ENCODE peak calls at places on chromosomes 16 and 17, in nine cellular contexts. One of them, this sample, is unnamed.

GRCh38 chr16:11595908-11596504 is 9.3 kb upstream of the LITAF start:
- DNase-seq in B cell: no peak
- DNase-seq in neural progenitor cell: no peak
- DNase-seq in astrocyte of the cerebellum: no peak
- DNase-seq in RWPE1: no peak
- DNase-seq in progenitor cell of endocrine pancreas: no peak
- DNase-seq in sigmoid colon: no peak
- DNase-seq in ovary: peak
- DNase-seq in tibial nerve: no peak
- DNase-seq in this sample: no peak

GRCh38 chr17:10674696-10675095 is 17.6 kb upstream of the MYH3 start:
- DNase-seq in B cell: no peak
- DNase-seq in neural progenitor cell: no peak
- DNase-seq in astrocyte of the cerebellum: no peak
- DNase-seq in RWPE1: no peak
- DNase-seq in progenitor cell of endocrine pancreas: no peak
- DNase-seq in sigmoid colon: no peak
- DNase-seq in ovary: no peak
- DNase-seq in tibial nerve: no peak
- DNase-seq in this sample: no peak

GRCh38 chr17:41835800-41836549 is at the start of gene NT5C3B:
- DNase-seq in B cell: peak
- DNase-seq in neural progenitor cell: peak
- DNase-seq in astrocyte of the cerebellum: no peak
- DNase-seq in RWPE1: peak
- DNase-seq in progenitor cell of endocrine pancreas: peak
- DNase-seq in sigmoid colon: peak
- DNase-seq in ovary: peak
- DNase-seq in tibial nerve: peak
- DNase-seq in this sample: peak

GRCh38 chr16:87061521-87061920 is 255.7 kb downstream of the C16orf95 start:
- DNase-seq in B cell: no peak
- DNase-seq in neural progenitor cell: no peak
- DNase-seq in astrocyte of the cerebellum: no peak
- DNase-seq in RWPE1: no peak
- DNase-seq in progenitor cell of endocrine pancreas: no peak
- DNase-seq in sigmoid colon: no peak
- DNase-seq in ovary: no peak
- DNase-seq in tibial nerve: no peak
- DNase-seq in this sample: no peak

GRCh38 chr16:8869212-8869987 is 594 bp upstream of the CARHSP1 start:
- DNase-seq in B cell: no peak
- DNase-seq in neural progenitor cell: peak
- DNase-seq in astrocyte of the cerebellum: no peak
- DNase-seq in RWPE1: no peak
- DNase-seq in progenitor cell of endocrine pancreas: no peak
- DNase-seq in sigmoid colon: no peak
- DNase-seq in ovary: peak
- DNase-seq in tibial nerve: no peak
- DNase-seq in this sample: no peak

GRCh38 chr17:28745052-28745776 is 1.4 kb downstream of the TRAF4 start:
- DNase-seq in B cell: peak
- DNase-seq in neural progenitor cell: peak
- DNase-seq in astrocyte of the cerebellum: no peak
- DNase-seq in RWPE1: no peak
- DNase-seq in progenitor cell of endocrine pancreas: peak
- DNase-seq in sigmoid colon: peak
- DNase-seq in ovary: peak
- DNase-seq in tibial nerve: peak
- DNase-seq in this sample: no peak

GRCh38 chr16:19573997-19574396 is 18.5 kb downstream of the VPS35L start:
- DNase-seq in B cell: no peak
- DNase-seq in neural progenitor cell: no peak
- DNase-seq in astrocyte of the cerebellum: no peak
- DNase-seq in RWPE1: no peak
- DNase-seq in progenitor cell of endocrine pancreas: no peak
- DNase-seq in sigmoid colon: no peak
- DNase-seq in ovary: no peak
- DNase-seq in tibial nerve: no peak
- DNase-seq in this sample: no peak

GRCh38 chr17:30369995-30370394 is 8.7 kb upstream of the CPD start:
- DNase-seq in B cell: no peak
- DNase-seq in neural progenitor cell: no peak
- DNase-seq in astrocyte of the cerebellum: no peak
- DNase-seq in RWPE1: peak
- DNase-seq in progenitor cell of endocrine pancreas: no peak
- DNase-seq in sigmoid colon: no peak
- DNase-seq in ovary: no peak
- DNase-seq in tibial nerve: no peak
- DNase-seq in this sample: no peak

GRCh38 chr17:42363767-42364585 is 24.3 kb downstream of the STAT3 start:
- DNase-seq in B cell: no peak
- DNase-seq in neural progenitor cell: no peak
- DNase-seq in astrocyte of the cerebellum: peak
- DNase-seq in RWPE1: no peak
- DNase-seq in progenitor cell of endocrine pancreas: no peak
- DNase-seq in sigmoid colon: no peak
- DNase-seq in ovary: no peak
- DNase-seq in tibial nerve: no peak
- DNase-seq in this sample: no peak

GRCh38 chr16:87740441-87740840 is 25.3 kb downstream of the KLHDC4 start:
- DNase-seq in B cell: no peak
- DNase-seq in neural progenitor cell: no peak
- DNase-seq in astrocyte of the cerebellum: peak
- DNase-seq in RWPE1: no peak
- DNase-seq in progenitor cell of endocrine pancreas: no peak
- DNase-seq in sigmoid colon: no peak
- DNase-seq in ovary: no peak
- DNase-seq in tibial nerve: no peak
- DNase-seq in this sample: no peak

GRCh38 chr16:89936508-89936907 is 12.0 kb upstream of the DEF8 start:
- DNase-seq in B cell: no peak
- DNase-seq in neural progenitor cell: no peak
- DNase-seq in astrocyte of the cerebellum: no peak
- DNase-seq in RWPE1: no peak
- DNase-seq in progenitor cell of endocrine pancreas: no peak
- DNase-seq in sigmoid colon: no peak
- DNase-seq in ovary: no peak
- DNase-seq in tibial nerve: no peak
- DNase-seq in this sample: no peak

DNA sequence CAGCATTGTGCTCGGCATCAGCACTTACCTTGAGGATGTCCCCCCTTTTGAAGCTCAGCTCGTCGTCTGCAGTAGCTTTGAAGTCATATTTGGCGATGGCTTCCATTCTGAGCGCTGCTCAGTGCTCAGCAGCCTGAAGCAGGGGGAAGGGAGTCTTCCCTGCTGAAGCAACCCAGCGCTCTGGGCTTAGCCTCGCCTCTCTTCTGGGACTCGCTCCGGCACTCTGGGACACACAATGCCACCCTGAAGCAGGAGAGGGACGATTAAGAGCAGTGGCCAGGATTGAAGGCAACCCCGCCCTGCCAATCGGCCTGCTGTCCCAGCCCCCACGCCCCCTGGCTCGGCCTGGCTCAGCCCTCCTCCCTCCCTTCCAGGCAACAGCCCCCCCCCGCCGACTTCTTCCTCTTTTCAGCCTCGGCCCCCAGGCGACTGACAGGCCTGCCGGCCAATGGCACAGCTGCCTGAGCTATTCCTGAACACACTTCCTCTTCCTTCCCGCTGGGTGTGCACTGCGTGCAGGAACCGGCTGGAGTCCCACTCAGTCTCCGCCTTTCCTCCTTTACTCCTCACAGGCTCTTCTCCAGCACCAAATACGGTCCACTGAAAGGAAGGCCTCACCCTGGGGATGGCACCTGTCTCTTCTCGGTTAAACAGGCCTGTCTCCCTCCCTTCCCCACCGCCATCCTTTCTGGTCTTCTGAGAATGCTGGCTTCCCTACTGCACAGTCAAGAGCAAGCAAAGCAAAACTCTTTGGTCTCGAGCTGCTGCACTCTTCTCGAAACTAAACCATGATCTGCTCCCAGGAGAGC is 11.8 kb downstream of the GRB2 start:
- DNase-seq in B cell: peak
- DNase-seq in neural progenitor cell: peak
- DNase-seq in astrocyte of the cerebellum: peak
- DNase-seq in RWPE1: peak
- DNase-seq in progenitor cell of endocrine pancreas: peak
- DNase-seq in sigmoid colon: peak
- DNase-seq in ovary: peak
- DNase-seq in tibial nerve: peak
- DNase-seq in this sample: peak
- TF ChIP-seq CTCF in B cell: peak
- TF ChIP-seq CTCF in neural progenitor cell: no peak
- TF ChIP-seq CTCF in astrocyte of the cerebellum: no peak
- TF ChIP-seq CTCF in RWPE1: no peak
- TF ChIP-seq CTCF in progenitor cell of endocrine pancreas: no peak
- TF ChIP-seq CTCF in sigmoid colon: no peak
- TF ChIP-seq CTCF in ovary: no peak
- TF ChIP-seq CTCF in tibial nerve: no peak
- TF ChIP-seq CTCF in this sample: no peak

GRCh38 chr17:7587831-7588230 is 2.1 kb downstream of the SOX15 start:
- DNase-seq in B cell: no peak
- DNase-seq in neural progenitor cell: no peak
- DNase-seq in astrocyte of the cerebellum: no peak
- DNase-seq in RWPE1: peak
- DNase-seq in progenitor cell of endocrine pancreas: no peak
- DNase-seq in sigmoid colon: peak
- DNase-seq in ovary: no peak
- DNase-seq in tibial nerve: no peak
- DNase-seq in this sample: no peak

GRCh38 chr17:7588553-7589203 is 1.2 kb downstream of the SOX15 start:
- DNase-seq in B cell: no peak
- DNase-seq in neural progenitor cell: no peak
- DNase-seq in astrocyte of the cerebellum: no peak
- DNase-seq in RWPE1: peak
- DNase-seq in progenitor cell of endocrine pancreas: no peak
- DNase-seq in sigmoid colon: no peak
- DNase-seq in ovary: no peak
- DNase-seq in tibial nerve: no peak
- DNase-seq in this sample: peak

GRCh38 chr17:7587420-7587786 is 2.5 kb downstream of the SOX15 start:
- DNase-seq in B cell: no peak
- DNase-seq in neural progenitor cell: no peak
- DNase-seq in astrocyte of the cerebellum: peak
- DNase-seq in RWPE1: peak
- DNase-seq in progenitor cell of endocrine pancreas: no peak
- DNase-seq in sigmoid colon: no peak
- DNase-seq in ovary: no peak
- DNase-seq in tibial nerve: no peak
- DNase-seq in this sample: no peak

GRCh38 chr17:7589204-7589868 is 558 bp downstream of the SOX15 start:
- DNase-seq in B cell: peak
- DNase-seq in neural progenitor cell: peak
- DNase-seq in astrocyte of the cerebellum: peak
- DNase-seq in RWPE1: peak
- DNase-seq in progenitor cell of endocrine pancreas: peak
- DNase-seq in sigmoid colon: peak
- DNase-seq in ovary: peak
- DNase-seq in tibial nerve: peak
- DNase-seq in this sample: peak

GRCh38 chr17:7586673-7587419 is 3.0 kb downstream of the SOX15 start:
- DNase-seq in B cell: no peak
- DNase-seq in neural progenitor cell: no peak
- DNase-seq in astrocyte of the cerebellum: no peak
- DNase-seq in RWPE1: no peak
- DNase-seq in progenitor cell of endocrine pancreas: no peak
- DNase-seq in sigmoid colon: no peak
- DNase-seq in ovary: no peak
- DNase-seq in tibial nerve: no peak
- DNase-seq in this sample: no peak
- TF ChIP-seq CTCF in B cell: no peak
- TF ChIP-seq CTCF in neural progenitor cell: peak
- TF ChIP-seq CTCF in astrocyte of the cerebellum: no peak
- TF ChIP-seq CTCF in RWPE1: peak
- TF ChIP-seq CTCF in progenitor cell of endocrine pancreas: peak
- TF ChIP-seq CTCF in sigmoid colon: no peak
- TF ChIP-seq CTCF in ovary: no peak
- TF ChIP-seq CTCF in tibial nerve: no peak
- TF ChIP-seq CTCF in this sample: peak

GRCh38 chr17:68760141-68760475 is 158.9 kb upstream of the FAM20A start:
- DNase-seq in B cell: no peak
- DNase-seq in neural progenitor cell: no peak
- DNase-seq in astrocyte of the cerebellum: no peak
- DNase-seq in RWPE1: no peak
- DNase-seq in progenitor cell of endocrine pancreas: no peak
- DNase-seq in sigmoid colon: no peak
- DNase-seq in ovary: no peak
- DNase-seq in tibial nerve: no peak
- DNase-seq in this sample: no peak
- TF ChIP-seq CTCF in B cell: no peak
- TF ChIP-seq CTCF in neural progenitor cell: no peak
- TF ChIP-seq CTCF in astrocyte of the cerebellum: no peak
- TF ChIP-seq CTCF in RWPE1: peak
- TF ChIP-seq CTCF in progenitor cell of endocrine pancreas: no peak
- TF ChIP-seq CTCF in sigmoid colon: no peak
- TF ChIP-seq CTCF in ovary: peak
- TF ChIP-seq CTCF in tibial nerve: no peak
- TF ChIP-seq CTCF in this sample: no peak

GRCh38 chr16:183005-183404 is 2.7 kb downstream of the HBQ1 start:
- DNase-seq in B cell: no peak
- DNase-seq in neural progenitor cell: no peak
- DNase-seq in astrocyte of the cerebellum: no peak
- DNase-seq in RWPE1: no peak
- DNase-seq in progenitor cell of endocrine pancreas: no peak
- DNase-seq in sigmoid colon: no peak
- DNase-seq in ovary: no peak
- DNase-seq in tibial nerve: no peak
- DNase-seq in this sample: no peak

GRCh38 chr16:180921-181667 is 835 bp downstream of the HBQ1 start:
- DNase-seq in B cell: peak
- DNase-seq in neural progenitor cell: peak
- DNase-seq in astrocyte of the cerebellum: peak
- DNase-seq in RWPE1: peak
- DNase-seq in progenitor cell of endocrine pancreas: peak
- DNase-seq in sigmoid colon: peak
- DNase-seq in ovary: peak
- DNase-seq in tibial nerve: peak
- DNase-seq in this sample: peak

GRCh38 chr16:179431-179830 is 828 bp upstream of the HBQ1 start:
- DNase-seq in B cell: no peak
- DNase-seq in neural progenitor cell: no peak
- DNase-seq in astrocyte of the cerebellum: no peak
- DNase-seq in RWPE1: no peak
- DNase-seq in progenitor cell of endocrine pancreas: no peak
- DNase-seq in sigmoid colon: no peak
- DNase-seq in ovary: no peak
- DNase-seq in tibial nerve: no peak
- DNase-seq in this sample: no peak

GRCh38 chr16:180101-180920 is at the start of gene HBQ1:
- DNase-seq in B cell: peak
- DNase-seq in neural progenitor cell: peak
- DNase-seq in astrocyte of the cerebellum: no peak
- DNase-seq in RWPE1: no peak
- DNase-seq in progenitor cell of endocrine pancreas: peak
- DNase-seq in sigmoid colon: no peak
- DNase-seq in ovary: peak
- DNase-seq in tibial nerve: no peak
- DNase-seq in this sample: peak

DNA sequence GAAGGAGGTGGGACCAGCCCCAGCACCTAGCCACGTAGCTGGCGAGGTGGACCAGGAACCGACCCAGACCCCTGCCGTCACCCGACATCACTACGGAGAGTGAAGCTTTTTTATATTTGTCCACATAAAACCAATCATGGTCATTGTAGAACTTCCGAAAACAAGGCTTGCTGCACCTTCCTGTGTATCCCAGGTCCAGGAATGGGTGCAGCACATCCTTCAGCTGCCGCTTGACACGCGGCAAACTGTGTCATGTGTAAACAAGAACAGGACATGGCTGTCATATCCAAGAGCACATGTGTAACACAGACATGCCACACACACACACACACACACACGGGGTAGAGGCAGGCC is 1.4 kb downstream of the HBQ1 start:
- DNase-seq in B cell: no peak
- DNase-seq in neural progenitor cell: no peak
- DNase-seq in astrocyte of the cerebellum: no peak
- DNase-seq in RWPE1: no peak
- DNase-seq in progenitor cell of endocrine pancreas: no peak
- DNase-seq in sigmoid colon: no peak
- DNase-seq in ovary: no peak
- DNase-seq in tibial nerve: no peak
- DNase-seq in this sample: no peak
- TF ChIP-seq CTCF in B cell: peak
- TF ChIP-seq CTCF in neural progenitor cell: peak
- TF ChIP-seq CTCF in astrocyte of the cerebellum: peak
- TF ChIP-seq CTCF in RWPE1: peak
- TF ChIP-seq CTCF in progenitor cell of endocrine pancreas: no peak
- TF ChIP-seq CTCF in sigmoid colon: no peak
- TF ChIP-seq CTCF in ovary: no peak
- TF ChIP-seq CTCF in tibial nerve: no peak
- TF ChIP-seq CTCF in this sample: no peak